ENCODE peak calls at places on chromosomes 7 and 10, in five cellular contexts. X, Z, A, H and S are unnamed samples.

GRCh38 chr7:133052826-133053225 is 29.1 kb downstream of the CHCHD3 start:
- DNase-seq in X (no peak), Z (no peak), A (no peak), H (no peak), S (no peak)

GRCh38 chr10:58457761-58458616 is 54.7 kb upstream of the BICC1 start:
- DNase-seq in X (no peak), Z (peak), A (no peak), H (no peak), S (no peak)

GRCh38 chr7:5213286-5213645 is 23.2 kb downstream of the WIPI2 start:
- DNase-seq in X (no peak), Z (no peak), A (no peak), H (no peak), S (no peak)

GRCh38 chr7:25512051-25512450 is 283.8 kb upstream of the NPVF start:
- DNase-seq in X (no peak), Z (no peak), A (no peak), H (no peak), S (no peak)

GRCh38 chr10:125316436-125316835 is 156.1 kb upstream of the CTBP2 start:
- DNase-seq in X (no peak), Z (no peak), A (no peak), H (no peak), S (no peak)

GRCh38 chr10:82377608-82378007 is 502.6 kb downstream of the NRG3 start:
- DNase-seq in X (no peak), Z (no peak), A (no peak), H (peak), S (peak)

GRCh38 chr7:79284226-79284625 is 169.2 kb downstream of the MAGI2 start:
- DNase-seq in X (no peak), Z (no peak), A (no peak), H (no peak), S (no peak)

GRCh38 chr7:7793249-7793648 is 74.8 kb upstream of the RPA3 start:
- DNase-seq in X (no peak), Z (no peak), A (peak), H (no peak), S (no peak)

GRCh38 chr7:130149575-130150139 is 55.5 kb downstream of the TMEM209 start:
- DNase-seq in X (no peak), Z (no peak), A (no peak), H (no peak), S (no peak)

GRCh38 chr7:138907849-138908248 is 73.3 kb downstream of the KIAA1549 start:
- DNase-seq in X (no peak), Z (no peak), A (no peak), H (no peak), S (no peak)

GRCh38 chr7:157729566-157729965 is 392.8 kb downstream of the DNAJB6 start:
- DNase-seq in X (no peak), Z (no peak), A (no peak), H (no peak), S (no peak)

GRCh38 chr10:52256832-52257691 is 57.0 kb upstream of the DKK1 start:
- DNase-seq in X (peak), Z (no peak), A (no peak), H (no peak), S (no peak)

GRCh38 chr7:98852826-98853225 is 17.0 kb downstream of the TMEM130 start:
- DNase-seq in X (no peak), Z (no peak), A (no peak), H (no peak), S (no peak)

GRCh38 chr10:98460837-98461499 is 14.2 kb upstream of the HPS1 start:
- DNase-seq in X (no peak), Z (peak), A (no peak), H (peak), S (no peak)

GRCh38 chr10:85105614-85106013 is 777.2 kb downstream of the CCSER2 start:
- DNase-seq in X (no peak), Z (no peak), A (peak), H (no peak), S (peak)

GRCh38 chr10:119807960-119808697 is 64.5 kb downstream of the MCMBP start:
- DNase-seq in X (no peak), Z (no peak), A (no peak), H (no peak), S (no peak)

GRCh38 chr10:132356621-132357195 is 24.7 kb downstream of the LRRC27 start:
- DNase-seq in X (no peak), Z (no peak), A (no peak), H (no peak), S (no peak)

GRCh38 chr10:113232928-113233511 is 283.0 kb downstream of the TCF7L2 start:
- DNase-seq in X (no peak), Z (no peak), A (no peak), H (no peak), S (no peak)

GRCh38 chr10:65313406-65313805 is 1612.4 kb upstream of the LRRTM3 start:
- DNase-seq in X (no peak), Z (no peak), A (no peak), H (no peak), S (no peak)

GRCh38 chr7:2403718-2404648 is 572 bp downstream of the CHST12 start:
- DNase-seq in X (no peak), Z (no peak), A (no peak), H (peak), S (peak)

GRCh38 chr10:47099445-47099844 is 188.2 kb downstream of the PTPN20 start:
- DNase-seq in X (no peak), Z (no peak), A (no peak), H (no peak), S (no peak)

GRCh38 chr10:97731346-97732051 is 5.4 kb upstream of the ZFYVE27 start:
- DNase-seq in X (no peak), Z (peak), A (no peak), H (peak), S (peak)

GRCh38 chr10:31261502-31262311 is 57.3 kb upstream of the ZEB1 start:
- DNase-seq in X (no peak), Z (no peak), A (no peak), H (no peak), S (no peak)

GRCh38 chr10:98316661-98317060 is 48.7 kb upstream of the LOXL4 start:
- DNase-seq in X (no peak), Z (no peak), A (no peak), H (no peak), S (no peak)

GRCh38 chr10:58479016-58479415 is 33.7 kb upstream of the BICC1 start:
- DNase-seq in X (no peak), Z (no peak), A (no peak), H (no peak), S (no peak)

GRCh38 chr7:159088016-159088865 is 56.4 kb downstream of the VIPR2 start:
- DNase-seq in X (no peak), Z (no peak), A (no peak), H (no peak), S (no peak)

GRCh38 chr7:39589323-39590111 is 23.3 kb downstream of the YAE1 start:
- DNase-seq in X (peak), Z (no peak), A (peak), H (peak), S (peak)

GRCh38 chr7:22821702-22822485 is 755 bp downstream of the TOMM7 start:
- DNase-seq in X (no peak), Z (no peak), A (no peak), H (peak), S (no peak)

GRCh38 chr7:117011419-117012260 is 58.3 kb downstream of the ST7 start:
- DNase-seq in X (peak), Z (no peak), A (no peak), H (peak), S (no peak)

GRCh38 chr7:117009705-117010361 is 56.5 kb downstream of the ST7 start:
- DNase-seq in X (no peak), Z (no peak), A (no peak), H (no peak), S (no peak)

GRCh38 chr7:117007285-117007684 is 54.0 kb downstream of the ST7 start:
- DNase-seq in X (no peak), Z (no peak), A (no peak), H (no peak), S (no peak)

GRCh38 chr7:117010375-117011133 is 57.3 kb downstream of the ST7 start:
- DNase-seq in X (peak), Z (no peak), A (no peak), H (no peak), S (no peak)

DNA sequence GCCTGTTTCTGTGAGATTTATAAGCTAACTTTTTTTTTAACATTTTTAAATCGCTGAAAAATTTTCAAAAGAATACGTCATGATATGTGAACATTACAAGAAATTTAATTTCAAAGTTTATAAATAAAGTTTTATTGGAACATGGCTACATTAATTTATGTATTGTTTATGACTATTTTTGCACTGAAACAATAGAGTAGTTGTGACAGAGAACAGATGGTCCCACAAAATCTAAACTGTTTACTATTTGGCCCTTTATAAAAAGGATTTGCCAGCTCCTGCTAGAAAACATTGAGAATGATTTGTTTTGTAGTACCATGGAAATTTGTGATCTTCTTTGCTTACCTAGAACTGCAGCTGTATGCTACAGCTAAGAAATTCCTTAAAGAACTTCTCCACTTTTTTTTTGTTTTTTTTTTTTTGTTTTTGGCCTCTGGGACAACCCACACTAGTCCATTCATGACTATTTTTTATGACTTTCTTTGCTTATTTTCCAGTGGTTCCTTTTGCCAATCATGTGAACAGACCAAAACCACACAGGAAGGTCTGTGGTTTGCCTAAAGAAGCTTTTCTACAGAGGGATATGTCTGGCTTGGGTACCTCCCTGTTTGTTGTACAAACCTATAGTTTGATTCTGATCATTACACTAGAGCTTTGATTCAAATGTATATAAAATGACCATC is 55.7 kb downstream of the ST7 start:
- DNase-seq in X (no peak), Z (no peak), A (no peak), H (no peak), S (no peak)
- TF ChIP-seq ATF2 in X (peak), Z (no peak), A (no peak), H (no peak), S (no peak)

GRCh38 chr10:43284341-43284910 is 17.6 kb upstream of the RASGEF1A start:
- DNase-seq in X (no peak), Z (no peak), A (no peak), H (peak), S (peak)
- TF ChIP-seq ATF2 in X (no peak), Z (no peak), A (no peak), H (no peak), S (no peak)

GRCh38 chr7:69534461-69535041 is 63.7 kb upstream of the AUTS2 start:
- DNase-seq in X (no peak), Z (no peak), A (no peak), H (peak), S (peak)

GRCh38 chr7:69537691-69538090 is 60.6 kb upstream of the AUTS2 start:
- DNase-seq in X (no peak), Z (no peak), A (no peak), H (no peak), S (no peak)

GRCh38 chr7:69545175-69545574 is 53.1 kb upstream of the AUTS2 start:
- DNase-seq in X (no peak), Z (no peak), A (no peak), H (no peak), S (no peak)

GRCh38 chr7:69540275-69540674 is 58.0 kb upstream of the AUTS2 start:
- DNase-seq in X (no peak), Z (no peak), A (no peak), H (no peak), S (no peak)
- TF ChIP-seq ATF2 in X (no peak), Z (no peak), A (no peak), H (no peak), S (no peak)

GRCh38 chr7:36032362-36032818 is 120.7 kb upstream of the EEPD1 start:
- DNase-seq in X (no peak), Z (no peak), A (no peak), H (no peak), S (no peak)

GRCh38 chr7:36034020-36034419 is 119.0 kb upstream of the EEPD1 start:
- DNase-seq in X (no peak), Z (no peak), A (no peak), H (no peak), S (no peak)

GRCh38 chr7:36029311-36029710 is 123.7 kb upstream of the EEPD1 start:
- DNase-seq in X (no peak), Z (no peak), A (no peak), H (no peak), S (no peak)

GRCh38 chr7:36029846-36030510 is 123.1 kb upstream of the EEPD1 start:
- DNase-seq in X (no peak), Z (no peak), A (no peak), H (no peak), S (no peak)
- TF ChIP-seq ATF2 in X (no peak), Z (no peak), A (no peak), H (no peak), S (no peak)

GRCh38 chr10:24114561-24114960 is 94.4 kb upstream of the KIAA1217 start:
- DNase-seq in X (no peak), Z (no peak), A (no peak), H (no peak), S (no peak)
- TF ChIP-seq ATF2 in X (no peak), Z (no peak), A (no peak), H (no peak), S (no peak)

GRCh38 chr10:94403034-94403822 is 887 bp downstream of the TBC1D12 start:
- DNase-seq in X (peak), Z (peak), A (no peak), H (peak), S (peak)
- TF ChIP-seq ATF2 in X (no peak), Z (no peak), A (no peak), H (no peak), S (no peak)

DNA sequence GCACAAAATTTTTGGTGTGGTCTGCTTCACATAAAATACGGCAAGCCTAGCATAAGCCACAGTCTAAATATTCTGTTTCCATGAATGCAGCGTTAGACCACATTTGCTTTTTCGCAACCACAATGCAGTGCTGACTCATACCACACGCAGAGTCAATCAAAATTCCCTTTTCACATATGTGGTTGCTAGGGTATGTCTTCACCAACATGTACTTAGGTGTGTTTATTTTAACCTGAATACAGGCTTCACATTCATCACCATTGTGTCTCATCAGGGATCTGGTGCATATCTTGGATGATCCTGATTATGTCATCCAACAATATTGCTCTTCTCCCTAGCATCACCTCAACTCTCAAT is 90.9 kb downstream of the CHN2 start:
- DNase-seq in X (peak), Z (peak), A (no peak), H (no peak), S (no peak)
- TF ChIP-seq ATF2 in X (peak), Z (no peak), A (no peak), H (no peak), S (no peak)